ENCODE peak calls at places on chromosomes 6 and 20, in four cellular contexts. Y, O, X and L are unnamed samples. For H3K27me3, the result is how much of the 10 kb centered on the place peaks cover.

GRCh38 chr6:34473967-34474366 is 8.1 kb downstream of the PACSIN1 start:
- DNase-seq in Y (no peak), O (no peak), X (no peak), L (no peak)

GRCh38 chr6:18343741-18344140 is 43.4 kb upstream of the RNF144B start:
- DNase-seq in Y (no peak), O (no peak), X (no peak), L (no peak)

GRCh38 chr6:75693534-75693933 is 55.5 kb upstream of the MYO6 start:
- DNase-seq in Y (no peak), O (no peak), X (no peak), L (no peak)

GRCh38 chr6:70282906-70283461 is 19.9 kb downstream of the COL9A1 start:
- DNase-seq in Y (no peak), O (peak), X (no peak), L (no peak)

GRCh38 chr6:75480425-75480824 is 13.2 kb downstream of the FILIP1 start:
- DNase-seq in Y (no peak), O (no peak), X (no peak), L (no peak)

GRCh38 chr20:8530022-8530421 is 398.0 kb downstream of the PLCB1 start:
- DNase-seq in Y (no peak), O (no peak), X (no peak), L (no peak)

GRCh38 chr6:163837681-163838431 is 423.3 kb downstream of the QKI start:
- DNase-seq in Y (no peak), O (no peak), X (peak), L (no peak)

GRCh38 chr6:8707956-8708772 is 272.8 kb upstream of the SLC35B3 start:
- DNase-seq in Y (peak), O (peak), X (no peak), L (peak)

GRCh38 chr6:82247634-82248232 is at the start of gene IBTK:
- DNase-seq in Y (peak), O (peak), X (peak), L (peak)

GRCh38 chr6:129701721-129702455 is 8.1 kb downstream of the ARHGAP18 start:
- DNase-seq in Y (no peak), O (no peak), X (no peak), L (no peak)

GRCh38 chr20:10508468-10509251 is 73.6 kb downstream of the SLX4IP start:
- DNase-seq in Y (no peak), O (peak), X (peak), L (no peak)

GRCh38 chr6:142740449-142740848 is 204.5 kb downstream of the HIVEP2 start:
- DNase-seq in Y (no peak), O (no peak), X (no peak), L (no peak)

GRCh38 chr6:124995645-124996325 is 33.5 kb downstream of the RNF217 start:
- DNase-seq in Y (no peak), O (no peak), X (no peak), L (no peak)

GRCh38 chr6:551405-551804 is 105.5 kb downstream of the HUS1B start:
- DNase-seq in Y (no peak), O (no peak), X (no peak), L (no peak)

GRCh38 chr6:155486795-155487294 is 31.2 kb upstream of the NOX3 start:
- DNase-seq in Y (no peak), O (no peak), X (no peak), L (no peak)
- TF ChIP-seq CTCF in Y (no peak), O (no peak), X (no peak), L (no peak)

DNA sequence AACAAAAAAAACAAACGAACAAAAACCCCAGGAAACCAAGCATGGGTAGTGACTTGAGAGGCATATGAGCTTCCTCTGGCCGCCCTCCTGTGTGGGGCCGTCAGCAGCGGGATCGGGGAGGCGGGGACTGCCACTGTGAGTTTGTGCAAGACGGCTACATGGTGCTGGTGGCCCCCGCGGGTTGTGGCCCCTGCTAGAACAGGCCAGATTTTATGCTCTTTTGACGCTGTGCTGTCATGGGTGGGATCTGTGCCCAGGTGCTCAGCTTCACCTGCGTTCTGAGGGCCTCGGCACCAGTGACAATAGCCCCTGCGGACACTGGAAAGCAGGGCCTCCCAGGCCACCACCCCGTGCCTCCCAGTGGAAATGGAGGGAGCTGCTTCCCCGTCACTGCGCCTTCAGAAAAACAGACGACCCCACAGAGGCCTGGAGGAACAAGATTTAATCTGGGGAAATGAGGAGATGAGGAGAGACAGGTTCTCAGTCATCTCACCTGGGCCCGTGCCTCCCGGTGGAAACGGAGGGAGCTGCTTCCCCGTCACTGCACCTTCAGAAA is 4.7 kb upstream of the KCNQ2 start:
- DNase-seq in Y (no peak), O (no peak), X (no peak), L (no peak)
- H3K27me3 ChIP-seq in Y (under half), O (under half), X (under half), L (under half)

GRCh38 chr6:127518710-127519468 is at the start of gene MTCL3:
- DNase-seq in Y (no peak), O (peak), X (no peak), L (peak)
- TF ChIP-seq POLR2A in Y (no peak), O (no peak), X (no peak), L (no peak)

GRCh38 chr20:39269031-39269461 is 306.9 kb downstream of the DHX35 start:
- DNase-seq in Y (peak), O (peak), X (no peak), L (peak)
- TF ChIP-seq CTCF in Y (peak), O (peak), X (no peak), L (peak)

GRCh38 chr6:104943781-104944180 is 13.1 kb upstream of the LIN28B start:
- DNase-seq in Y (peak), O (no peak), X (no peak), L (no peak)

GRCh38 chr6:104940238-104940880 is 16.5 kb upstream of the LIN28B start:
- DNase-seq in Y (no peak), O (no peak), X (no peak), L (no peak)

GRCh38 chr6:104936766-104937535 is 20.0 kb upstream of the LIN28B start:
- DNase-seq in Y (no peak), O (no peak), X (no peak), L (no peak)

GRCh38 chr6:104940881-104941693 is 15.8 kb upstream of the LIN28B start:
- DNase-seq in Y (no peak), O (peak), X (peak), L (peak)

GRCh38 chr6:104941694-104942177 is 15.2 kb upstream of the LIN28B start:
- DNase-seq in Y (no peak), O (no peak), X (no peak), L (no peak)
- H3K27me3 ChIP-seq in Y (under half), O (under half), X (under half), L (half or more)

GRCh38 chr6:148807784-148808183 is 61.0 kb downstream of the UST start:
- DNase-seq in Y (no peak), O (no peak), X (no peak), L (no peak)
- TF ChIP-seq POLR2A in Y (no peak), O (no peak), X (no peak), L (no peak)

DNA sequence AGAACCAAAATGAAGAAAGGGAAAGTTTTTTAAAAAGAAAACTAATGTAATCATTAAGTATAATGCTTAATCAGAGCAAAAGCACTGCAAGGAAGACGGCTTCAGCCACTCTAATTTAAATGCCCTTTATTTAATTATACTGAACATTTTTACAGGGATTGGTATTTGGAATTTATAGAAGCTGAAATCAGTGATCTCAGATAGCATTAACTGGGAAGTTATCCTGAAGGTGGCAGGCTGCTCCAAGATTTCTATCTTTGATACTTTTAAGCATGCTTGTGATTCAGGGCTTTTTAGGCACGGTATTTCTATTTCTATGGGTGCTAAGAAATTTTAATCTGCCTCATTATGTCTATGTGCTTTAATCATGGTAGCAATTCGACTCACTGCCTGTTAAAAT is 1.3 kb upstream of the NDUFAF4 start:
- DNase-seq in Y (peak), O (peak), X (no peak), L (peak)
- TF ChIP-seq CTCF in Y (peak), O (peak), X (no peak), L (no peak)

GRCh38 chr20:51028616-51029263 is 5.8 kb upstream of the KCNG1 start:
- DNase-seq in Y (no peak), O (no peak), X (no peak), L (no peak)

GRCh38 chr20:51024761-51025160 is 1.9 kb upstream of the KCNG1 start:
- DNase-seq in Y (no peak), O (no peak), X (no peak), L (no peak)

GRCh38 chr20:51023617-51024155 is 779 bp upstream of the KCNG1 start:
- DNase-seq in Y (no peak), O (peak), X (no peak), L (no peak)

GRCh38 chr20:51027396-51027795 is 4.5 kb upstream of the KCNG1 start:
- DNase-seq in Y (no peak), O (no peak), X (no peak), L (no peak)

DNA sequence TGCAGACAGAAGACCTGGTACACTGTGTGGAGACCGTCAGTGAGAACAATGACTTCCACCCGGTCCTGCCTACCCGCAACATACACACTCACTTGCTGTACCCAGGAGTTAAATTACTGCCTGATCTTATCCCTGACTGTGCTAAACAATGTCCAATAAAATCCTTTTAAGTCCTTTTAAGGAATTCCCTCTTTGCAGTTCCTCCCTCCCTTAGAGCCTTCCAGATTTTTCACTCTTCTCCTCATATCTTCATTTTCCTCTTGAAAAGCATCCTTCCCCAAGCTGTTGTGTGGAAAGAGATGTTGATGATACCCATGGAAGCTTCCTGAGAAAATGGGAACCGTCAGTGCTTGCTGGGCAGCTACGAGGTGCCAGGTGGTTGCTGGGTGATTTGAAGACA is 3.4 kb upstream of the KCNG1 start:
- DNase-seq in Y (no peak), O (no peak), X (no peak), L (no peak)
- H3K27me3 ChIP-seq in Y (under half), O (under half), X (under half), L (under half)

GRCh38 chr20:31674895-31675827 is 37.4 kb downstream of the COX4I2 start:
- DNase-seq in Y (no peak), O (peak), X (peak), L (peak)
- TF ChIP-seq POLR2A in Y (no peak), O (no peak), X (no peak), L (no peak)

GRCh38 chr20:59575653-59576052 is 28.7 kb upstream of the PHACTR3 start:
- DNase-seq in Y (no peak), O (no peak), X (no peak), L (no peak)
- TF ChIP-seq CTCF in Y (no peak), O (no peak), X (no peak), L (no peak)